ENCODE peak calls at places on chromosome 13, in ten cellular contexts. D is cardiac muscle cell; G is non-pigmented ciliary epithelial cell; W is NCI-H1105 treated with DMSO at 0.1 percent for 48 hours; J is anterior cingulate cortex; B is transverse colon; T is ascending aorta; E is activated T-helper 1 cell treated with Interleukin-2 at 50 U/mL for 16 hours; I is LHCN-M2; F is activated CD8-positive, alpha-beta T cell treated with anti-CD3 and anti-CD28 coated beads, Interleukin-2, amount 10 ng/mL, durations not matched to agents 7 days and 5 days. P is an unnamed sample.

GRCh38 chr13:28718186-28718537 is 608 bp downstream of the SLC46A3 start:
- DNase-seq in E (no peak), I (no peak), B (no peak), T (no peak), G (no peak), D (no peak), J (no peak), W (no peak), F (no peak), P (peak)

GRCh38 chr13:66553391-66553790 is 676.7 kb downstream of the PCDH9 start:
- DNase-seq in W (no peak), I (no peak), D (no peak), B (no peak), G (no peak), F (no peak), E (no peak), T (no peak), J (no peak), P (no peak)

GRCh38 chr13:21957833-21958232 is 287.0 kb downstream of the FGF9 start:
- DNase-seq in D (no peak), W (no peak), G (no peak), T (no peak), F (no peak), J (no peak), E (no peak), B (no peak), I (no peak), P (no peak)

GRCh38 chr13:109249780-109250528 is 536.4 kb downstream of the IRS2 start:
- DNase-seq in T (no peak), F (no peak), B (no peak), J (no peak), G (no peak), W (no peak), D (no peak), I (no peak), E (no peak), P (no peak)

GRCh38 chr13:78700121-78700910 is 41.4 kb upstream of the OBI1 start:
- DNase-seq in T (no peak), F (no peak), I (no peak), W (peak), D (no peak), B (no peak), E (no peak), G (no peak), J (no peak), P (peak)

GRCh38 chr13:112869202-112870061 is 99.6 kb upstream of the MCF2L start:
- DNase-seq in F (no peak), G (no peak), T (no peak), J (no peak), W (no peak), B (no peak), E (no peak), D (no peak), I (peak), P (no peak)

GRCh38 chr13:29953542-29953941 is 103.1 kb upstream of the UBL3 start:
- DNase-seq in J (no peak), E (no peak), W (no peak), T (no peak), F (no peak), D (no peak), I (no peak), B (no peak), G (no peak), P (no peak)

GRCh38 chr13:73341748-73342147 is 282.9 kb downstream of the KLF5 start:
- DNase-seq in E (no peak), W (no peak), F (no peak), J (no peak), D (no peak), T (no peak), B (no peak), G (peak), I (peak), P (no peak)

GRCh38 chr13:111963031-111963430 is 103.9 kb upstream of the SOX1 start:
- DNase-seq in T (no peak), W (no peak), G (no peak), I (no peak), F (no peak), D (no peak), J (no peak), B (no peak), E (no peak), P (no peak)

GRCh38 chr13:46006688-46007452 is 45.7 kb downstream of the ZC3H13 start:
- DNase-seq in I (no peak), T (no peak), E (no peak), B (no peak), J (no peak), G (peak), W (no peak), F (no peak), D (no peak), P (no peak)

GRCh38 chr13:38670627-38671026 is 16.2 kb upstream of the FREM2 start:
- DNase-seq in B (no peak), E (no peak), D (no peak), J (no peak), F (no peak), W (no peak), I (no peak), G (no peak), T (no peak), P (no peak)

GRCh38 chr13:32211788-32212187 is 103.4 kb downstream of the ZAR1L start:
- DNase-seq in E (no peak), J (no peak), I (peak), G (peak), T (no peak), D (peak), W (no peak), F (no peak), B (no peak), P (no peak)

GRCh38 chr13:61277088-61277487 is 138.6 kb downstream of the PCDH20 start:
- DNase-seq in B (no peak), J (no peak), I (no peak), D (no peak), T (no peak), W (no peak), E (no peak), F (no peak), G (no peak), P (no peak)

GRCh38 chr13:46388846-46389245 is 1.8 kb upstream of the RUBCNL start:
- DNase-seq in J (no peak), E (no peak), W (no peak), D (no peak), T (no peak), I (no peak), F (no peak), G (no peak), B (no peak), P (no peak)

GRCh38 chr13:91721413-91721812 is 323.0 kb downstream of the GPC5 start:
- DNase-seq in B (no peak), T (no peak), I (no peak), D (peak), W (no peak), E (no peak), G (no peak), F (no peak), J (no peak), P (no peak)

GRCh38 chr13:45961468-45961867 is 91.1 kb downstream of the ZC3H13 start:
- DNase-seq in J (no peak), E (no peak), D (no peak), G (no peak), B (no peak), F (no peak), T (no peak), W (no peak), I (no peak), P (no peak)

P was measured in pulmonary artery endothelial cell.